ENCODE peak calls at places on chromosomes 13 and 19, in five cellular contexts. L is heart left ventricle, S is cardiac muscle cell, Q is stomach, Y is tibial nerve. R is an unnamed sample. For H3K4me1, the result is how much of the 10 kb centered on the place peaks cover.

GRCh38 chr13:20953245-20953931 is 50.8 kb upstream of the XPO4 start:
- DNase-seq in L (no peak), S (no peak), Q (no peak), Y (no peak), R (no peak)

GRCh38 chr19:45250832-45251451 is at the start of gene MARK4:
- DNase-seq in L (peak), S (peak), Q (peak), Y (no peak), R (peak)

GRCh38 chr13:48500652-48501197 is 32.2 kb downstream of the RCBTB2 start:
- DNase-seq in L (no peak), S (peak), Q (no peak), Y (no peak), R (no peak)

GRCh38 chr13:46113596-46113995 is 8.8 kb upstream of the CPB2 start:
- DNase-seq in L (no peak), S (peak), Q (no peak), Y (no peak), R (no peak)

GRCh38 chr13:109939105-109939504 is 152.7 kb upstream of the IRS2 start:
- DNase-seq in L (no peak), S (no peak), Q (no peak), Y (no peak), R (no peak)

GRCh38 chr13:48573213-48573612 is 40.3 kb upstream of the RCBTB2 start:
- DNase-seq in L (no peak), S (no peak), Q (no peak), Y (no peak), R (no peak)

GRCh38 chr19:41226053-41226873 is 7.2 kb downstream of the AXL start:
- DNase-seq in L (peak), S (peak), Q (peak), Y (peak), R (peak)

GRCh38 chr19:42392165-42392564 is 2.1 kb upstream of the CNFN start:
- DNase-seq in L (no peak), S (no peak), Q (no peak), Y (no peak), R (no peak)

GRCh38 chr19:39871886-39872866 is 26.0 kb upstream of the FBL start:
- DNase-seq in L (peak), S (no peak), Q (no peak), Y (no peak), R (no peak)

GRCh38 chr13:64551755-64552154 is 2678.4 kb downstream of the PCDH9 start:
- DNase-seq in L (no peak), S (peak), Q (no peak), Y (no peak), R (no peak)

GRCh38 chr19:55526216-55527196 is 10.4 kb downstream of the SBK2 start:
- DNase-seq in L (peak), S (peak), Q (peak), Y (no peak), R (peak)

GRCh38 chr19:14164088-14164487 is 27.7 kb upstream of the ASF1B start:
- DNase-seq in L (no peak), S (no peak), Q (no peak), Y (no peak), R (no peak)

GRCh38 chr13:76991432-76991795 is 467 bp upstream of the CLN5 start:
- DNase-seq in L (no peak), S (no peak), Q (peak), Y (no peak), R (no peak)

GRCh38 chr13:73721571-73721970 is 412.6 kb downstream of the KLF12 start:
- DNase-seq in L (no peak), S (no peak), Q (no peak), Y (no peak), R (no peak)

GRCh38 chr13:111411186-111411858 is 90.9 kb downstream of the TEX29 start:
- DNase-seq in L (no peak), S (no peak), Q (no peak), Y (no peak), R (no peak)

GRCh38 chr19:18649371-18650047 is 12.7 kb downstream of the KLHL26 start:
- DNase-seq in L (peak), S (peak), Q (no peak), Y (peak), R (peak)

GRCh38 chr13:27924529-27925141 is 4.8 kb downstream of the PDX1 start:
- DNase-seq in L (no peak), S (no peak), Q (no peak), Y (no peak), R (no peak)

GRCh38 chr19:18339703-18340102 is 695 bp upstream of the PGPEP1 start:
- DNase-seq in L (no peak), S (no peak), Q (no peak), Y (no peak), R (no peak)

GRCh38 chr13:39602277-39602613 is 748 bp downstream of the LHFPL6 start:
- DNase-seq in L (no peak), S (no peak), Q (no peak), Y (no peak), R (no peak)

GRCh38 chr13:50910483-50910805 is 853 bp downstream of the RNASEH2B start:
- DNase-seq in L (no peak), S (peak), Q (no peak), Y (no peak), R (no peak)

GRCh38 chr19:52948025-52948770 is 14.5 kb downstream of the ZNF816 start:
- DNase-seq in L (no peak), S (no peak), Q (no peak), Y (no peak), R (no peak)

GRCh38 chr13:111883571-111884343 is 183.2 kb upstream of the SOX1 start:
- DNase-seq in L (no peak), S (no peak), Q (no peak), Y (no peak), R (no peak)

GRCh38 chr13:110023729-110024645 is 237.6 kb upstream of the IRS2 start:
- DNase-seq in L (no peak), S (peak), Q (peak), Y (no peak), R (peak)

GRCh38 chr19:30255783-30256509 is 116.2 kb upstream of the ZNF536 start:
- DNase-seq in L (no peak), S (no peak), Q (no peak), Y (no peak), R (no peak)

GRCh38 chr19:34120846-34121639 is 51.3 kb upstream of the LSM14A start:
- DNase-seq in L (no peak), S (peak), Q (peak), Y (no peak), R (no peak)

GRCh38 chr19:55305491-55305890 is 19.6 kb downstream of the TMEM150B start:
- DNase-seq in L (no peak), S (peak), Q (peak), Y (no peak), R (no peak)

GRCh38 chr19:50723069-50723468 is at the start of gene CLEC11A:
- DNase-seq in L (peak), S (peak), Q (no peak), Y (no peak), R (peak)

GRCh38 chr13:51451467-51452390 is 1.1 kb downstream of the INTS6 start:
- DNase-seq in L (peak), S (peak), Q (peak), Y (peak), R (peak)

GRCh38 chr13:95709101-95709500 is 32.2 kb downstream of the DNAJC3 start:
- DNase-seq in L (no peak), S (peak), Q (no peak), Y (no peak), R (no peak)

GRCh38 chr13:72808917-72809500 is 27.1 kb downstream of the PIBF1 start:
- DNase-seq in L (no peak), S (peak), Q (no peak), Y (no peak), R (no peak)

GRCh38 chr19:5337886-5338595 is 2.6 kb downstream of the PTPRS start:
- DNase-seq in L (no peak), S (no peak), Q (no peak), Y (no peak), R (no peak)

GRCh38 chr13:41565221-41565620 is 107.9 kb downstream of the RGCC start:
- DNase-seq in L (no peak), S (peak), Q (no peak), Y (no peak), R (no peak)

GRCh38 chr13:24618219-24618955 is 61.8 kb upstream of the ATP12A start:
- DNase-seq in L (no peak), S (no peak), Q (peak), Y (no peak), R (no peak)

GRCh38 chr13:108155185-108156106 is 59.9 kb downstream of the LIG4 start:
- DNase-seq in L (no peak), S (peak), Q (peak), Y (peak), R (peak)

GRCh38 chr13:91277013-91277676 is 70.3 kb upstream of the MIR17HG start:
- DNase-seq in L (no peak), S (no peak), Q (no peak), Y (no peak), R (no peak)

GRCh38 chr13:39602614-39603366 is at the start of gene LHFPL6:
- DNase-seq in L (peak), S (peak), Q (peak), Y (peak), R (peak)

GRCh38 chr19:38134538-38135149 is 89.4 kb downstream of the DPF1 start:
- DNase-seq in L (no peak), S (peak), Q (peak), Y (no peak), R (no peak)

DNA sequence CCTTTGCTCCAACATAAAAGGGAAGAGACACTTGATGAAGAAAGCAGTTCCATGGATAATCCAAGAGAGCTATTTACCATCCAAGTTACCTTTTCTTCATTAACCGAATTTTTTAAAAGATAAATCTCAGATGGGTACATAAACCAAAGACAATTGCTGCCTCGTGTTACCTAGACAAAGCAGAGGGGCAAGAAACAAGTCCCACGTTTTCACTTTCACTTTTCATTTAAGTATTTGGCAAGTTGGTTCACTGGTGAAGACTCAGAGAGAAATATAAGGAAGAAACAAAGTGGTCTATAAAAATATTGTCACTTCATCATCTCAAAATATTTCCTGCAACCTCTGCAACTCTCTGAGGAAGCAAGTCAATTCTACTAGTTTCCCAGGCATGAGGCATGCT is 446.1 kb downstream of the FGF14 start:
- DNase-seq in L (no peak), S (no peak), Q (no peak), Y (no peak), R (no peak)
- TF ChIP-seq CTCF in L (no peak), S (no peak), Q (no peak), Y (no peak), R (no peak)

GRCh38 chr19:1111641-1112253 is 8.0 kb downstream of the GPX4 start:
- DNase-seq in L (no peak), S (no peak), Q (no peak), Y (no peak), R (no peak)

GRCh38 chr19:1113986-1114483 is 10.2 kb downstream of the GPX4 start:
- DNase-seq in L (no peak), S (no peak), Q (no peak), Y (no peak), R (no peak)

GRCh38 chr19:1110809-1111640 is 7.2 kb downstream of the GPX4 start:
- DNase-seq in L (no peak), S (peak), Q (no peak), Y (no peak), R (no peak)

GRCh38 chr19:1113278-1113985 is 9.6 kb downstream of the GPX4 start:
- DNase-seq in L (peak), S (peak), Q (peak), Y (peak), R (peak)

GRCh38 chr19:1112254-1113208 is 8.7 kb downstream of the GPX4 start:
- DNase-seq in L (no peak), S (no peak), Q (peak), Y (peak), R (no peak)
- H3K27ac ChIP-seq in L (peak), S (peak), Q (peak), Y (peak), R (peak)

GRCh38 chr19:10295305-10295846 is 5.6 kb downstream of the ICAM5 start:
- DNase-seq in L (peak), S (peak), Q (peak), Y (no peak), R (no peak)
- H3K4me1 ChIP-seq in L (under half), S (under half), Q (under half), Y (under half), R (under half)

GRCh38 chr13:61684976-61685682 is 269.5 kb upstream of the PCDH20 start:
- DNase-seq in L (no peak), S (no peak), Q (no peak), Y (no peak), R (no peak)

GRCh38 chr13:61685683-61686013 is 270.0 kb upstream of the PCDH20 start:
- DNase-seq in L (no peak), S (no peak), Q (no peak), Y (no peak), R (no peak)
- TF ChIP-seq CTCF in L (no peak), S (no peak), Q (peak), Y (no peak), R (no peak)

DNA sequence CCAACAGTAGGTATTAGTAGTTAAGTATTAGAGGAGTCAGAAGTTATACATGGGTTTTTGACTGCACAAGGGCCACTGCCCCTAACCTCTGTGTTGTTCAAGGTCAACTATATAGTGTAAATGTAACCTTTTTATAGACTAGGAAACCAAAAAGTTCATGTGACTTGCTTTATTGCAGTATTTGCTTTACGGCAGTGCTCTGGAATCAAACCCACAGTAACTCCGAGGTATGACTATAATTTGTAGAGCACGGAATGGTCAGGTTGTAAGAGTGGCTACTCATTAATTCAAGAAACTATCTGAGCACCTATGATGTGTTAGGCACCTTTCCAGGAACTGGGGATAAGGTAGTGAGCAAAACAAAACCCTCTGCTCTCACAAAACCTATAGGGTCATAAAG is 22.3 kb downstream of the SUPT20H start:
- DNase-seq in L (no peak), S (no peak), Q (no peak), Y (no peak), R (no peak)
- H3K27ac ChIP-seq in L (no peak), S (no peak), Q (no peak), Y (no peak), R (no peak)

GRCh38 chr19:17197666-17198065 is 17.5 kb upstream of the USE1 start:
- DNase-seq in L (no peak), S (no peak), Q (no peak), Y (no peak), R (no peak)
- H3K4me1 ChIP-seq in L (under half), S (under half), Q (under half), Y (under half), R (under half)

DNA sequence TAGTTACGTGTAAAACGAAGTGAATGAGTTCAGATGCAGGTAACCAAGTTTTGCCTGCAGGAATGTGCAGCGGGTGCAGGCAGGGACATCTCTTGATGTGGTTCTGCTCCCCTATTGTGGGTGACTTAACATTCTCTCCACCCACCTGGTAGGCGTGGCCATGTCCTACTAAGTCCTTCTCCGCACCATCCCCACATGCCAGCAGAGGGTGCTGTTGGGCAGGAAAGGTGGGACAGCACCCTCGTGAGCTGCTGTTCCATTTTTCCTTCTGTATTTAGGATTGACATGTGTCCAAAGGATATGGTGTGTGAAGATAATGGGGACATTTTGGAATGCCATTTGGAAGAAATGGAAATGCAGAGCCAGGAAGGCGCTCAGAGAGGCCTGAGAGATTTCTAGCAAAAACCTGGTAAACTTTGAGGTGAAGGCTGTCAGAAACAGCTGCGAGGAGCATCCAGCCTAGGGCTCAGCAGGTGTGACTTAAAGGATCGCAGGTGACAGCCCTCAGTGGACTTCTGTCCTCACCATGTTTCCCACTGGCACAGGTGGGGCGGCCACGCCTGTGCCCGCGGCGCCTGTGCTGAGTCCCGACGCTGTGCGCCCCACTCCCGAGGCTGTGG is 26.2 kb upstream of the MCF2L start:
- DNase-seq in L (peak), S (peak), Q (peak), Y (peak), R (peak)
- TF ChIP-seq CTCF in L (peak), S (peak), Q (peak), Y (peak), R (peak)

GRCh38 chr13:114128348-114128623 is 4.1 kb downstream of the RASA3 start:
- DNase-seq in L (no peak), S (no peak), Q (no peak), Y (no peak), R (no peak)

GRCh38 chr13:114130708-114131580 is 1.5 kb downstream of the RASA3 start:
- DNase-seq in L (no peak), S (peak), Q (no peak), Y (no peak), R (peak)

GRCh38 chr13:114130131-114130707 is 2.2 kb downstream of the RASA3 start:
- DNase-seq in L (no peak), S (no peak), Q (no peak), Y (no peak), R (no peak)

GRCh38 chr13:114128624-114129522 is 3.5 kb downstream of the RASA3 start:
- DNase-seq in L (peak), S (peak), Q (peak), Y (peak), R (peak)

GRCh38 chr13:114129649-114130062 is 2.8 kb downstream of the RASA3 start:
- DNase-seq in L (no peak), S (no peak), Q (no peak), Y (no peak), R (no peak)
- H3K27ac ChIP-seq in L (peak), S (no peak), Q (peak), Y (peak), R (peak)

GRCh38 chr19:48988860-48989259 is 4.2 kb downstream of the GYS1 start:
- DNase-seq in L (no peak), S (no peak), Q (no peak), Y (no peak), R (no peak)

GRCh38 chr19:48986211-48986610 is 6.9 kb downstream of the GYS1 start:
- DNase-seq in L (no peak), S (no peak), Q (no peak), Y (no peak), R (no peak)

GRCh38 chr19:48988286-48988685 is 4.8 kb downstream of the GYS1 start:
- DNase-seq in L (no peak), S (no peak), Q (no peak), Y (no peak), R (no peak)

GRCh38 chr19:48987323-48987722 is 5.8 kb downstream of the GYS1 start:
- DNase-seq in L (no peak), S (no peak), Q (no peak), Y (no peak), R (no peak)

DNA sequence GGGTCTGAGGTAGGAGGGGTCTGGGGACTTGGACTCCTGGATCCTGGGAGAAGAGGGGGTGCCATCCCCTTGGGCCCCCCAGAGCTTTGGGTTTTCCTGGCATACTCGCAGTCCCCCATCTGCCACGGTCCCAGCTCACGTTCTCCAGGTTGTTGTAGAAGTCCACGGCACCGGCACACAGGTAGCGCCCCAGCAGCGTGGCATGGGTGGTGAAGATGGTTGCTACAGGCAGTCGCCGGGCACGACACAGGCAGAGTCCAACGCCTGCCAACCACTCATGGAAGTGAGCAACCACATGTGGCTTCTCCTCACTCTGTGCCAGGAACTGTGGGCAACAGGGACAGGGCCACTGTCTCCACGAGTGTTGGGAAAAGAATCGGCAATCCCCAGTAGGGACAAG is 7.4 kb downstream of the GYS1 start:
- DNase-seq in L (no peak), S (no peak), Q (no peak), Y (no peak), R (no peak)
- H3K4me1 ChIP-seq in L (under half), S (under half), Q (under half), Y (under half), R (under half)

GRCh38 chr13:79126706-79127105 is 279.3 kb downstream of the RBM26 start:
- DNase-seq in L (no peak), S (no peak), Q (no peak), Y (no peak), R (no peak)
- TF ChIP-seq CTCF in L (no peak), S (no peak), Q (no peak), Y (no peak), R (no peak)